ENCODE peak calls at places on chromosomes 6 and 20, in four cellular contexts. A is mammary epithelial cell, V is neural progenitor cell, M is HCT116. Q is an unnamed sample.

GRCh38 chr6:56335733-56336132 is 88.4 kb upstream of the COL21A1 start:
- DNase-seq in A (peak), V (no peak), M (peak), Q (no peak)

GRCh38 chr20:51634257-51634656 is 91.7 kb upstream of the NFATC2 start:
- DNase-seq in A (no peak), V (no peak), M (no peak), Q (no peak)

GRCh38 chr6:145015739-145016558 is 719.4 kb downstream of the EPM2A start:
- DNase-seq in A (peak), V (no peak), M (peak), Q (no peak)

GRCh38 chr6:17940151-17940791 is 47.2 kb downstream of the KIF13A start:
- DNase-seq in A (no peak), V (peak), M (no peak), Q (no peak)

GRCh38 chr20:50029083-50029696 is 46.4 kb downstream of the SNAI1 start:
- DNase-seq in A (no peak), V (no peak), M (no peak), Q (no peak)

GRCh38 chr6:140921366-140922226 is 1211.1 kb upstream of the GJE1 start:
- DNase-seq in A (peak), V (peak), M (peak), Q (peak)

GRCh38 chr6:13488896-13489237 is 1.5 kb upstream of the GFOD1 start:
- DNase-seq in A (no peak), V (no peak), M (no peak), Q (no peak)

GRCh38 chr6:150233797-150234399 is 91.1 kb downstream of the PPP1R14C start:
- DNase-seq in A (no peak), V (no peak), M (no peak), Q (no peak)

GRCh38 chr20:63114693-63115069 is 101.2 kb downstream of the YTHDF1 start:
- DNase-seq in A (no peak), V (no peak), M (no peak), Q (no peak)

GRCh38 chr6:18997375-18997826 is 610.3 kb downstream of the RNF144B start:
- DNase-seq in A (peak), V (peak), M (peak), Q (peak)

GRCh38 chr20:19783966-19784401 is 25.9 kb downstream of the RIN2 start:
- DNase-seq in A (peak), V (no peak), M (no peak), Q (no peak)

GRCh38 chr6:154962751-154963150 is 32.4 kb upstream of the TIAM2 start:
- DNase-seq in A (peak), V (no peak), M (no peak), Q (no peak)

GRCh38 chr6:53888931-53889330 is 94.1 kb downstream of the LRRC1 start:
- DNase-seq in A (peak), V (no peak), M (no peak), Q (no peak)

GRCh38 chr6:166619912-166620311 is 7.1 kb downstream of the RPS6KA2 start:
- DNase-seq in A (peak), V (no peak), M (no peak), Q (no peak)

GRCh38 chr6:34526992-34527728 is 29.0 kb downstream of the SPDEF start:
- DNase-seq in A (peak), V (peak), M (peak), Q (peak)

GRCh38 chr6:21355638-21356037 is 237.9 kb upstream of the SOX4 start:
- DNase-seq in A (no peak), V (no peak), M (no peak), Q (no peak)

GRCh38 chr20:39983183-39983582 is 705.9 kb downstream of the MAFB start:
- DNase-seq in A (peak), V (no peak), M (no peak), Q (no peak)

GRCh38 chr6:20906938-20907337 is 372.7 kb downstream of the CDKAL1 start:
- DNase-seq in A (peak), V (no peak), M (no peak), Q (no peak)

GRCh38 chr6:53258774-53259155 is 90.0 kb downstream of the ELOVL5 start:
- DNase-seq in A (no peak), V (no peak), M (no peak), Q (no peak)

GRCh38 chr6:155177369-155177961 is 86.3 kb upstream of the CLDN20 start:
- DNase-seq in A (peak), V (peak), M (peak), Q (peak)

GRCh38 chr20:37651932-37652331 is 41.9 kb upstream of the CTNNBL1 start:
- DNase-seq in A (peak), V (peak), M (peak), Q (peak)

GRCh38 chr6:84193140-84193708 is 34.2 kb downstream of the CEP162 start:
- DNase-seq in A (peak), V (no peak), M (peak), Q (no peak)

GRCh38 chr6:36195471-36196048 is 984 bp upstream of the BRPF3 start:
- DNase-seq in A (peak), V (peak), M (no peak), Q (peak)

GRCh38 chr6:37137201-37137880 is 32.6 kb upstream of the PIM1 start:
- DNase-seq in A (peak), V (peak), M (peak), Q (no peak)

GRCh38 chr6:493840-494239 is 102.3 kb downstream of the IRF4 start:
- DNase-seq in A (no peak), V (no peak), M (no peak), Q (no peak)

GRCh38 chr20:51059862-51060261 is 37.0 kb upstream of the KCNG1 start:
- DNase-seq in A (peak), V (no peak), M (no peak), Q (no peak)

GRCh38 chr6:138418118-138418742 is 14.2 kb downstream of the HEBP2 start:
- DNase-seq in A (no peak), V (no peak), M (no peak), Q (no peak)

DNA sequence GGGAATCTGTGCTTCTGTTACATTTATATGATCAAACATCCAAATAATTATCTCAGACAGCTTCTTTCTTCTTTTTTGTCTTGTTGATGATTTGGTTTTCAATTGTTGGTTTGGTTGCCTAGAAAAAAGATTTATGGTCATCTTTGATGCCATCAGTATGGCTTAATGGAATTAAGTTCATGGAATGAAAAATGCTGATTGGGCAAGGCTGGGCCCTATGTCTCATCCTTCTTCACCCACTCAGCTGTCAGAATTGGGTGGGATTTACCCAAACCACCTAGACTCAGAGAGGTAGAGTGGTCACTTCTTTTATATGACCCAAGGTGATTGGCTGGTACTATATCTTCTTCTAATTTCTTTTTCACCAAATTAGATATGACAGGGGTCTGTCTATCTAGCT is 258.3 kb downstream of the DOK5 start:
- DNase-seq in A (no peak), V (no peak), M (no peak), Q (no peak)
- TF ChIP-seq EZH2 in A (no peak), V (no peak), M (no peak), Q (no peak)

GRCh38 chr20:61919239-61919638 is 146.4 kb downstream of the TAF4 start:
- DNase-seq in A (no peak), V (no peak), M (no peak), Q (no peak)

GRCh38 chr20:61919675-61920365 is 145.9 kb downstream of the TAF4 start:
- DNase-seq in A (no peak), V (no peak), M (no peak), Q (no peak)

GRCh38 chr20:61917459-61917858 is 148.2 kb downstream of the TAF4 start:
- DNase-seq in A (no peak), V (no peak), M (no peak), Q (no peak)

GRCh38 chr20:61916318-61916891 is 149.3 kb downstream of the TAF4 start:
- DNase-seq in A (no peak), V (no peak), M (no peak), Q (no peak)

DNA sequence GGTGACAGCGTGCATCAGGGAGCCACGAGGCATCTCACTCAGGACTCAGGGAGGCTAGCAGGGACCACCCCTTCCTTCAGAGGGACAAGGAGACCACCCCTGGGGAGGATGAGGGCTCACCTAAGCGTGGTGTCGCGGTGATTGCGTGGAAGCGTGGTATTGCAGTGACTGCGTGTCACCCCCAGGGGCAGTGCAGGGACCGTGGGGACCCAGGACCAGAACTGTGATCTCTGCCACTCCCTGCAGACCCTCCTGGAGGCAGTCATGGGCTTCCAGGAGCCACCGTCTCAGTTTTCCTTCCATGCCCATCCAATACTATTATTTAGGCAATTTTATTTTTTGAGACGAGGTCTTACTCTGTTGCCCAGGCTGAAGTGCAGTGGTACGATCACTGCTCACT is 147.1 kb downstream of the TAF4 start:
- DNase-seq in A (no peak), V (peak), M (no peak), Q (no peak)
- TF ChIP-seq CTCF in A (no peak), V (peak), M (peak), Q (peak)

DNA sequence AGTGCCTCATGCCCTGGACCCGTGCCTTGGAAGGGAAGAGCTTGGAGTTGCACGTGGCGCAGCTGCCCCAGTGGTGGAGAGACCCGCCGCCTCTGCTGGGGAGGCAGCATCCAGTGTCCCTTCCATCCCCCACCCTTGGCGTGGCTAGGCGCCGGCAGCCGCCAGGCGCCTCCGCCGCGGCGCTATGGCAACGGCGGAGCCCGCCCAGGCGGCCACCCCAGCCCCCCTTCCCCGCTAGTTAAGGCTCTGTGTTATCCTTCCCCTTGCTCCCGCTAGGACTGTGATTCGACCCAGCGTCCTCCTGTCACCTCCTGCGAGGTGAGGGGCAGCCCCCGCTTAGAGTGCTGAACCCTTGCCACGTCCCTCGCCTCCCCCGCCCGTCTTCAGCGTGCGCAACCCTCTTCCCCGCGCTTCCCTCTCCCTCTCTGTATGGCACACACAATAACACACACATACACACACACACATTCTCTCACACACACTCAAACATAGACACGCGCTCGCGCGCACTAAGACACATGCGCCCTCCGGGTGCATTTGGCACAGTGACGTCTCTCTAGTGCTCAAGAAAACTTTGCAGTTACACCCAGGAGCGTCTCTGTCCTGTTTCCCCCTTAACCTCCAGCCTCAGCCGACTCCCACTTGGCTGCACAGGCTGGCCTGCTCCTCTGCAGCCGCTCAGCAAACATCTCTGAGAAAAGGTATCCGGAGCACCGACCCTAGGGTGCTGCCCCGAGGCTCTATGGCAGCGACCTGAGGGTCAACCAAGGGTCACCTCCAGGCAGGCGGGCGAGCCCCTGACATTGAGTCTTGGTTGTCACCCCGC is 8.5 kb downstream of the GRIK2 start:
- DNase-seq in A (no peak), V (peak), M (no peak), Q (no peak)
- TF ChIP-seq EZH2 in A (peak), V (peak), M (no peak), Q (no peak)

DNA sequence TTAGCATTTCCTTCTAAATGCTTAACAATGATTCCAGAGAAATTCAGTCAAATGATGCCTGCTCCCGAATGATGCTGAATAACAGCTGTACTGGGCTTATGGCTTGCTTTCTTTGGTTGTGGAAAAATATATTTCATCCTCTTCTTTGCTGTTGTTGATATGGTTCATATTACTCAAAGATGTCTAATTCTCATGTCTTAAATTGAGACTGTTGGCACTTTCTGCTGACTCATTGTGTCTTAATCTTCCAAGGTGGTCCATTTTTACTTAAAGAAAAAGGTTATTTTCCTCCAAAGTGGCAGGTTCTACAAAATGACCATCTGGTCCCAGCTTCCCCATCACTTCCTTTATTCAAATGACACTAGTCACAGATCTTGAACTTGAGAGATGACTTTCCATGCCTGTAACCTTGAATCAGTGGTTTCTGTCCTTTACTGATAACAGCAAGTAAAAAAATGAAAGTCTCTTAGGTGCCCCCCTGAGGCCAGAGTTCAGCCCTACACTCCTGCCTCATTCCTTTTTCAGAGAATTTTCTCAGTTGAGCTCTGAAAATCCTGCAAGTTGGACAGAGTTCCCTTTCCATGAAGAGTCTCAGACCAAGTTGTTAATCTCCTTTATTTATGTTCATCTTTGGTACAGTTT is 6.9 kb downstream of the SNAP25 start:
- DNase-seq in A (no peak), V (peak), M (no peak), Q (peak)
- TF ChIP-seq CTCF in A (peak), V (peak), M (peak), Q (peak)

GRCh38 chr20:5316188-5317158 is at the start of gene PROKR2:
- DNase-seq in A (peak), V (peak), M (no peak), Q (no peak)
- TF ChIP-seq EZH2 in A (peak), V (peak), M (no peak), Q (no peak)

DNA sequence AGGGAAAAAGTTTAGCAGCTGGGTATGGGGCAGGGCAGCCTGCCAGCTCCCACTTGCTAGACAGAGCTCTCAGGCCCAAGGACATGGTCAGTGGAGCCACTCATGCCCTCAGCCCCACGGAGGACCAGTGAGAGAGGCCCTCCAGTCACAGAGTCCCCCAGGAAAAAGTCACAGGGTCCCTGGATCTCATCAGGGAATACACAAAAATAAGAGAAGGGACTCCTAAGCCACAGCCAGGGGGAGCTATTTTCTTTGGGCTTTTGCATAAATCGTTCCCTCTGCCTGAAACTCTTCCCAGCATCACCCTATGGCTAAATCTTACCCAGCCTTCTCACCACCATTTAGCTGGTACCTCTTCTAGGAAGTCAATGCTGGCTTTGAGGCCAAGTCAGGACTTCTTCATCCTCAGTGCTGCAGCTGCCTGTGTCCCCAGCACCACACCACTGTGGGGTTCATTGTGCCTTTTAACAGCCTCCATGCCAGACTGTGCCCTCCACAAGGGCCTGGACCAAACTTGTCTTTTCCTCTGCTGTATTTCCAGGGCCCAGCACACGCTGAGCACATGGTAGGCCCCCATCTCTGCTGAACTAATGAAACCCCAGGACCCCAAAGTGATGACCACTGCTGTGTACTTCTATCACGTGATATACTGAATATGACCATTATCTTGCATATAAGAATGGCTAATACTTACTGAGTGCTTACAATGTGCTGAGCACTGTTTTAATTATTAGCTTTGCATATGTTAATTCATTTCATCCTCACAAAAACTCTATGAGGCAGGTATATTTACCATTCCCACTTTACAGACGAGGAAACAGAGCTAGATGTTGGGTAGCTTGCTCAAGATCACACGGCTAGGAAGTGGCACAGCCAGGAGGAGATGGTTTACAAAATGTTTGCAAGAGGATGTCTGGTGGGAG is 2.0 kb downstream of the ZNF335 start:
- DNase-seq in A (peak), V (peak), M (peak), Q (peak)
- TF ChIP-seq CTCF in A (peak), V (peak), M (peak), Q (peak)

Q was measured in MM.1S.